ENCODE peak calls at places on chromosomes 5 and 9, in five cellular contexts. B is breast epithelium, E is GM23338, Y is GM20000, T is body of pancreas. H is an unnamed sample.

GRCh38 chr9:124468061-124468740 is 17.9 kb downstream of the ADGRD2 start:
- DNase-seq in B (no peak), E (no peak), Y (no peak), T (no peak), H (no peak)

GRCh38 chr5:38330207-38330606 is 71.8 kb downstream of the EGFLAM start:
- DNase-seq in B (no peak), E (no peak), Y (no peak), T (no peak), H (no peak)

GRCh38 chr9:116549061-116549664 is 137.9 kb upstream of the TRIM32 start:
- DNase-seq in B (no peak), E (no peak), Y (no peak), T (peak), H (peak)

GRCh38 chr9:251398-251797 is 36.7 kb downstream of the DOCK8 start:
- DNase-seq in B (no peak), E (no peak), Y (no peak), T (no peak), H (no peak)

GRCh38 chr5:148002471-148002870 is 61.3 kb upstream of the SPINK5 start:
- DNase-seq in B (no peak), E (no peak), Y (no peak), T (no peak), H (no peak)

GRCh38 chr9:129071526-129072131 is 9.3 kb upstream of the DOLPP1 start:
- DNase-seq in B (no peak), E (peak), Y (no peak), T (no peak), H (no peak)

GRCh38 chr9:6302417-6302816 is 25.8 kb upstream of the TPD52L3 start:
- DNase-seq in B (no peak), E (no peak), Y (no peak), T (no peak), H (no peak)

GRCh38 chr9:121593066-121593465 is 58.4 kb upstream of the DAB2IP start:
- DNase-seq in B (no peak), E (no peak), Y (no peak), T (no peak), H (no peak)

GRCh38 chr5:82421119-82421518 is 143.0 kb upstream of the RPS23 start:
- DNase-seq in B (no peak), E (no peak), Y (no peak), T (no peak), H (no peak)

GRCh38 chr9:33297455-33297854 is 7.1 kb downstream of the NFX1 start:
- DNase-seq in B (no peak), E (no peak), Y (peak), T (peak), H (no peak)

GRCh38 chr5:2756211-2756746 is 4.8 kb upstream of the IRX2 start:
- DNase-seq in B (peak), E (peak), Y (no peak), T (no peak), H (no peak)

GRCh38 chr5:123207852-123208251 is 118.8 kb downstream of the PRDM6 start:
- DNase-seq in B (no peak), E (no peak), Y (no peak), T (no peak), H (no peak)

GRCh38 chr9:116095403-116095802 is 58.2 kb upstream of the PAPPA start:
- DNase-seq in B (no peak), E (no peak), Y (no peak), T (no peak), H (no peak)

GRCh38 chr5:87242242-87242641 is 25.4 kb upstream of the RASA1 start:
- DNase-seq in B (no peak), E (no peak), Y (no peak), T (no peak), H (no peak)

GRCh38 chr9:73565833-73566465 is 414.3 kb downstream of the ANXA1 start:
- DNase-seq in B (no peak), E (peak), Y (peak), T (no peak), H (no peak)

GRCh38 chr5:108093186-108093585 is 288.7 kb downstream of the FBXL17 start:
- DNase-seq in B (no peak), E (peak), Y (peak), T (no peak), H (no peak)

GRCh38 chr5:27130587-27130986 is 92.2 kb upstream of the CDH9 start:
- DNase-seq in B (no peak), E (no peak), Y (no peak), T (no peak), H (no peak)

GRCh38 chr5:15646351-15646750 is 146.4 kb downstream of the FBXL7 start:
- DNase-seq in B (no peak), E (no peak), Y (no peak), T (no peak), H (no peak)

GRCh38 chr9:112752334-112753110 is 2.0 kb downstream of the SNX30 start:
- DNase-seq in B (no peak), E (no peak), Y (no peak), T (no peak), H (no peak)

GRCh38 chr9:35350827-35351549 is 138.9 kb upstream of the RUSC2 start:
- DNase-seq in B (no peak), E (no peak), Y (no peak), T (peak), H (no peak)

DNA sequence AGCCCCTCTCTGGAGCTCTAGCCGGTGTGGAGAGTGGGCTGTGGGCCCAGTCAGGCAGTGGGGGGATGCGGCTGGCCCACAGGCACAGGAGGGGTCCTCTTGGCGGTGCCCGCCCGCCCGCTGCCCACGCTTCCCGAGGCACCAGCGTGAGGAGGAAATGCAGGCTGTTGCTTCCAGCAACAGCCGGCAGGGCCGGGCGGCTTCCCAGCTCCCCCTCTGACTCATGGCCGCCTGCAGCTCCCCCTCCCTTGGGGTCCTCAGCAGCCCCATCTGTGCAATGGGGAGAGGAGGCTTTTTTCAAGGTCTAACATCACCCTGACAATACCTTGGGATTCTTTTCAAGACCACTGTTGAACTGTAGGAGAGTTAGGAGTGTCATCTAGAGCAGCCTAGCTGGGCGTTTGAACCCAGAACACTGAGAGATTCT is 10.4 kb downstream of the CXXC5 start:
- DNase-seq in B (no peak), E (no peak), Y (no peak), T (peak), H (no peak)
- TF ChIP-seq CTCF in B (no peak), E (no peak), Y (no peak), T (peak), H (peak)

GRCh38 chr9:108813951-108814601 is 41.7 kb downstream of the ACTL7B start:
- DNase-seq in B (no peak), E (peak), Y (no peak), T (peak), H (no peak)
- TF ChIP-seq CTCF in B (no peak), E (peak), Y (no peak), T (no peak), H (no peak)

DNA sequence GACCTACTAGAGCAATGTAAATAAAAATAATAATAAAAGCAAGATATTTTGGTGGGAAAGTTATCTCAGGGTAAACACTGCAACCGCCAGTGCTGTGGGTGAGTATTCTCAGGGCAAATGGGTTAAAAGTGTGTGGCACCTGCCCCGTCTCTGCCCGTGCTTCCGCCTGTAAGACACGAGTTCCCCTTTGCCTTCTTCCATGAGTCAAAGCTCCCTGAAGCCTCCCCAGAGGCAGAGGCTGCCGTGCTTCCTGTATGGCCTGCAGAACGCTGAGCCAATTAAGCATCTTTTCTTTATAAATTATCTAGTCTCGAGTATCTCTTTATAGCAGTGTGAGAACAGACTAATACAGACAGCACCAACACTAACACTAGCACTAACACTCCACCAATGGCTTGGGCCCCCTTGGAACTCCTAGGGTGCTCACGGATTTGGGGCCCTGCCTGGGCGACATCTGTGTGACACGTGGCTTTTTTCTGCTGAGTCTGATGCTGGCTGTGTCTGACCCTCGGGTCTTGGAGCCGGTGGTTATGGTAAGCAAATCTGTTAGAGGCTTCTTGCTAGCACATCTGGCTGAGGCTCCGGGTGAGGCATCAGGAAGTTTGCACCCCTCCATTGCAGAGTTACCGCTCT is 10.6 kb downstream of the PLEKHG4B start:
- DNase-seq in B (no peak), E (no peak), Y (no peak), T (no peak), H (no peak)
- TF ChIP-seq CTCF in B (no peak), E (no peak), Y (no peak), T (no peak), H (no peak)

GRCh38 chr9:101477214-101477613 is 41.6 kb upstream of the ALDOB start:
- DNase-seq in B (no peak), E (no peak), Y (no peak), T (no peak), H (no peak)

GRCh38 chr9:101477736-101478135 is 42.2 kb upstream of the ALDOB start:
- DNase-seq in B (no peak), E (no peak), Y (no peak), T (no peak), H (no peak)

GRCh38 chr9:101479337-101480045 is 43.9 kb upstream of the ALDOB start:
- DNase-seq in B (no peak), E (peak), Y (no peak), T (peak), H (no peak)

GRCh38 chr9:101478906-101479305 is 43.3 kb upstream of the ALDOB start:
- DNase-seq in B (no peak), E (no peak), Y (no peak), T (no peak), H (no peak)

DNA sequence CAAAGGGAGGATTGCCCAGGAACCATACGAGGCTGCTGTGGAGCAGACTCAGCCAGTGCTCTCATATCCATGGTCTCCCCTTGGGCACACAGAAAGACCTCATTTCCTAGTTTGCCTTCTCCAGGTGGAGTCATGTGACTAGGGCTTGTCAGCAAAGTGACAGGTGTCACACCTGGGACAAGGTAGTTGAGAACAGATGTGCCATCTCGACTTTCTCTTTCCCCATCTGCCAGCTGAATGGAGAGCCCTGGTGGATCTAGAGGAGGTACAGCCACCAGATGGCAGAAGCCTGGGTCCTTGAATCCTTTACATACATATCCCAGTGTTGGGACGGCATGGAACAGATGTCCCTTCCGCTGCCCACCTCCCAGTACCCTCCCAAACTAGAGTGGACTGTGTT is 42.9 kb upstream of the ALDOB start:
- DNase-seq in B (no peak), E (peak), Y (no peak), T (no peak), H (no peak)
- TF ChIP-seq CTCF in B (no peak), E (peak), Y (no peak), T (no peak), H (no peak)

DNA sequence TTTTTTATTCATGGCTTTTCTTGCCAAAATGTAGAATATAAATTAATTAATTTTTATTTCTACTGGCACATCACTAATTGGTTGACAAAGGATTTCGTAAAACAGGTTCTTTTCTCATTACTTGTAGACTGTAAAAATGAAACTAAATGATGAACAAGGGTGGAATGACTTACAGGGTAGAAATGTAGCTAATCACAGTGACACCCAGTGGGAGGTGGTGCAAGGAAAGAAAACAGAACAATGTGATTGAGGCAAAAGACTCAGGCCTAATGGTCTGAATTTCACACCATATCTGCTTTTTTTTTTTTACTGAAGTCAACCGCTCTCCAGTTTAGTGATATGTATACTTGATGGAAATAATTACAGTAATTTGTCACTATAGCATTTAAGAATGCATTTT is 28.9 kb downstream of the GABRG2 start:
- DNase-seq in B (no peak), E (peak), Y (peak), T (no peak), H (no peak)
- TF ChIP-seq CTCF in B (no peak), E (peak), Y (no peak), T (no peak), H (no peak)

DNA sequence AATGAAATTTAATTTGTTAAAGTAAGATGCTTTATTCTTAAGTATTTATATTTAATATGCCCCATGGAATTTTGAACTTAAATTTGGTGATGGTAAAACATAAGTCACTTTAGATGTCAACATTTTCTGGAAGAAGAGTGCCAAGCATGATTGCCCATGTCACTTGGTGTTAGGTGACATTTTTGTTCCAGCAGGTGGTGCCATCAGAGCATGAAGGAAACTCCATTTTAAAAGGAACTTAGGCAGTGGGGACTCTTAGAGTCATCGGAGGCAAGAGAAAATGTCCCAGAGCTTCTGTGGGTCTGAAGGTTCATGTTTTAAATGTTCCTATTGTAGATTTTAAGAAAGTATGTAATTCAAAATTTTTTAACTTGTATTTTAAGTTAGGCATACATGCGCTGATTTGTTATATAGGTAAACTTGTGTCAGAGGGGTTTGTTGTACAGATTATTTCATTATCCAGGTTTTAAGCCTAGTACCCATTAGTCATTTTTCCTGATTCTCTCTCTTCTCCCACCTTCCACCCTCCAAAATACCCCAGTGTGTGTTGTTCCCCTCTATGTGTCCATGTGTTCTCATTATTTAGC is 789.3 kb downstream of the SEMA5A start:
- DNase-seq in B (no peak), E (peak), Y (peak), T (peak), H (no peak)
- TF ChIP-seq CTCF in B (no peak), E (peak), Y (no peak), T (no peak), H (peak)

GRCh38 chr9:108411632-108412031 is 444.2 kb downstream of the ACTL7B start:
- DNase-seq in B (no peak), E (no peak), Y (no peak), T (no peak), H (no peak)

GRCh38 chr9:108412755-108413154 is 443.0 kb downstream of the ACTL7B start:
- DNase-seq in B (no peak), E (peak), Y (no peak), T (no peak), H (no peak)

DNA sequence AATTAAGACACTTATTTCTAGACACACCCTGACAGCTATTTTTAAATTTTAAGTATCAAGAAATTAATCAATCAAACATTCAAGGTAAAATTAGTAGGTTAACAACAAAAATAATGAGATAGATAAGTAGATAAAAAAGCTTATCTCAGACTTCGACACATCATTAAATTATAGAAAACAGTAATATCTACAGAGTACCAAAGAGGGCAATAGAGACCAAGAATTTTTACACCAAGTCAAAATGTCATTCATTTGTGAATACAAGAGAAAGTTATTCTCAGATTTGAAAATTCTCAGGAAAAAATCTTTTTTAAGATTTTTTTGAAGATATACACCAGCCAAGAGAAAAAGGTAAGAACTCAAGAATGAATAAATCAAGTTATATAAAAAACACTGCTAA is 445.6 kb downstream of the ACTL7B start:
- DNase-seq in B (no peak), E (no peak), Y (no peak), T (no peak), H (no peak)
- TF ChIP-seq CTCF in B (no peak), E (no peak), Y (no peak), T (no peak), H (no peak)

GRCh38 chr5:146622391-146622790 is 106.4 kb upstream of the GPR151 start:
- DNase-seq in B (no peak), E (peak), Y (no peak), T (no peak), H (no peak)
- TF ChIP-seq CTCF in B (no peak), E (peak), Y (no peak), T (peak), H (peak)

GRCh38 chr9:135456436-135457104 is 23.0 kb upstream of the PPP1R26 start:
- DNase-seq in B (no peak), E (no peak), Y (peak), T (no peak), H (no peak)
- TF ChIP-seq CTCF in B (no peak), E (no peak), Y (no peak), T (no peak), H (no peak)